ENCODE peak calls at places on chromosomes 7 and 10, in six cellular contexts. P is A549, Q is endothelial cell of umbilical vein, W is K562, V is HepG2, R is GM12878. E is an unnamed sample.

GRCh38 chr7:27188666-27189559 is 3.9 kb upstream of the HOXA11 start:
- DNase-seq in Q (peak), V (no peak), W (no peak), R (no peak), P (no peak), E (peak)

GRCh38 chr7:151176401-151176800 is 8.9 kb upstream of the GBX1 start:
- DNase-seq in Q (no peak), P (no peak), V (no peak), R (no peak), W (no peak), E (no peak)

GRCh38 chr7:135262623-135263320 is 29.1 kb downstream of the STRA8 start:
- DNase-seq in Q (no peak), P (no peak), R (no peak), W (no peak), V (no peak), E (no peak)

GRCh38 chr10:48551796-48552591 is 52.9 kb downstream of the ARHGAP22 start:
- DNase-seq in Q (peak), V (no peak), R (no peak), W (peak), P (peak), E (peak)

GRCh38 chr10:80392250-80392649 is 16.1 kb upstream of the PRXL2A start:
- DNase-seq in R (no peak), V (no peak), Q (no peak), W (no peak), P (no peak), E (no peak)

GRCh38 chr10:68251625-68252275 is 19.8 kb upstream of the ATOH7 start:
- DNase-seq in R (peak), Q (no peak), W (no peak), V (no peak), P (no peak), E (no peak)

GRCh38 chr7:36236073-36236472 is 83.0 kb downstream of the EEPD1 start:
- DNase-seq in W (no peak), P (no peak), V (no peak), R (no peak), Q (no peak), E (no peak)

GRCh38 chr10:86363184-86363832 is 3.3 kb downstream of the GRID1 start:
- DNase-seq in V (no peak), R (no peak), W (peak), P (peak), Q (no peak), E (no peak)

DNA sequence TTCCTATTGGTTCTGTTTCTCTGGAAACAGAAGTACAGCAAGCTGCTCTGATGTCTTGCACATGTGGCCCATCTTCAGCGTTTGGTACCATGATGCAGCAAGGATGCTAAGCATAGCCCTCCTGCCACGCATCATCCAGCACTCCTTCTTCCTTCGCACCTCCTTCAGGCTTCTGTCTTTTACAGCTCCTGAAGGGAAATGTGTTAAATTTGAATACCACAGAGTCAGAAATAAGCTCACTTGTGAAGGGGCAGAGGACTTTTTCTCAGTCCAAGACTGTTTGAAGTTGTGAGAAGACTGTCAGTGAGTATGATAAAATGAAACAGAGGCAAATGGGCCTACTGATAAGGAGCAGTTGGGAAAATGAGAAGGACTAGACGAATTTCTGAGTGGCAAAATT is 20.7 kb downstream of the TSPAN13 start:
- DNase-seq in V (no peak), Q (no peak), R (no peak), P (no peak), W (no peak), E (no peak)
- TF ChIP-seq POLR2A in V (no peak), Q (no peak), R (no peak), P (no peak), W (no peak), E (no peak)

GRCh38 chr10:70714245-70714644 is 41.9 kb downstream of the ADAMTS14 start:
- DNase-seq in W (no peak), P (no peak), V (no peak), R (no peak), Q (no peak), E (no peak)
- TF ChIP-seq MYC in W (no peak), P (no peak), V (no peak), R (no peak), Q (no peak), E (no peak)

GRCh38 chr10:118343549-118343948 is 1.4 kb upstream of the FAM204A start:
- DNase-seq in P (no peak), R (no peak), W (no peak), V (no peak), Q (no peak), E (no peak)

GRCh38 chr10:118340486-118340885 is 1.6 kb downstream of the FAM204A start:
- DNase-seq in R (no peak), Q (peak), W (peak), V (no peak), P (no peak), E (peak)

GRCh38 chr10:118343115-118343514 is 991 bp upstream of the FAM204A start:
- DNase-seq in R (no peak), W (no peak), P (peak), V (no peak), Q (no peak), E (peak)

GRCh38 chr10:118342638-118343020 is 505 bp upstream of the FAM204A start:
- DNase-seq in V (peak), P (no peak), W (no peak), R (no peak), Q (no peak), E (peak)

GRCh38 chr10:118341678-118342637 is at the start of gene FAM204A:
- DNase-seq in W (peak), R (peak), P (peak), V (peak), Q (peak), E (peak)
- TF ChIP-seq POLR2A in W (peak), R (peak), P (peak), V (peak), Q (peak), E (peak)

GRCh38 chr10:51501396-51501795 is 198.0 kb downstream of the CSTF2T start:
- DNase-seq in V (no peak), Q (no peak), P (no peak), W (no peak), R (no peak), E (no peak)
- TF ChIP-seq MYC in V (no peak), Q (no peak), P (no peak), W (no peak), R (no peak), E (no peak)

DNA sequence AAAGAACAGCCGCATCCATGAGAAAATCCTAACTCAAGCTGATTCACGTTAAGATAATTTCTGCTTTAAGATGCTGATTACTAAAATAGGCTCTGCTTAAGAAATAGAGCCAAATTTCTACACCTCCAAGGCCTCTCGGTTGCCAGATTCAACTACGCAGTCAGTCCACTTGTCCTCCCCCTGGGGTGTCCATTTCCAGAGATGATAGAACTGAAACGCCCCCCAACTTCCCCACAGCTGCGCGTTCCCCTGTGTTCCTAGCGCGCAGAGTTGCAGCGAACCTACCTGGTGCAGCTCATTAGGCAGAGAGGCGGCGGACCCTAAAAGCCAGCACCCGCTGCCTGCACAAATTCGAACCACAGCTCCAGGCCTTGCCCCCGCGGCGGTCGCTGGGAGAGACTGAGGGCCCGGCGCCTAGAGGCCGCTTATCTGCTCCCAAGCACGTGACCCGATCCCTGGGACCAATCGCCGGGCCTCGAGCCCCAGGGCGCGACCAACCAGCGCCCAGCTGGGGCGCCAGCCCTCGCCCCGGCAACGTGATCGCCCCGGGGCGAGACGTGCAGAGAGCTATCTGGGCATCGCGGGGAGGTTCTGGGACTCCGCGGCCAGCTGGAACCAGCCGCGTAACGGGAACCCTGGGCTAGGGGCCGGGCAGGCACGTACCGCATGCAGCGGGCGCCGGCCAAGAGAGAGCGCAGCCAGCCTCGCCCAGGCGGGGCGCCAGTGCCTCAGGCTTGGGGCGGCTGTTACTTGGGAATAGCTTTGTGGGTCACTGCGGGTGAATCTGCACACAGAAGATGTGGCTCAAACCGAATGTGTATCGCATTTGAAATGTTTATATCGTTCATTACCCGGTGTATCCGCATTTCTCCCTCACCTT is at the start of gene PPP1R3C:
- DNase-seq in R (no peak), Q (peak), P (peak), V (peak), W (no peak), E (no peak)
- TF ChIP-seq POLR2A in R (no peak), Q (peak), P (peak), V (peak), W (no peak), E (no peak)

GRCh38 chr7:128448751-128449300 is 6.9 kb upstream of the HILPDA start:
- DNase-seq in P (no peak), V (no peak), W (no peak), Q (no peak), R (no peak), E (peak)
- TF ChIP-seq MYC in P (no peak), V (no peak), W (no peak), Q (no peak), R (no peak), E (no peak)

GRCh38 chr10:75234017-75234682 is 1.6 kb downstream of the COMTD1 start:
- DNase-seq in V (peak), R (peak), W (peak), P (peak), Q (peak), E (peak)
- TF ChIP-seq POLR2A in V (no peak), R (peak), W (peak), P (peak), Q (no peak), E (peak)

DNA sequence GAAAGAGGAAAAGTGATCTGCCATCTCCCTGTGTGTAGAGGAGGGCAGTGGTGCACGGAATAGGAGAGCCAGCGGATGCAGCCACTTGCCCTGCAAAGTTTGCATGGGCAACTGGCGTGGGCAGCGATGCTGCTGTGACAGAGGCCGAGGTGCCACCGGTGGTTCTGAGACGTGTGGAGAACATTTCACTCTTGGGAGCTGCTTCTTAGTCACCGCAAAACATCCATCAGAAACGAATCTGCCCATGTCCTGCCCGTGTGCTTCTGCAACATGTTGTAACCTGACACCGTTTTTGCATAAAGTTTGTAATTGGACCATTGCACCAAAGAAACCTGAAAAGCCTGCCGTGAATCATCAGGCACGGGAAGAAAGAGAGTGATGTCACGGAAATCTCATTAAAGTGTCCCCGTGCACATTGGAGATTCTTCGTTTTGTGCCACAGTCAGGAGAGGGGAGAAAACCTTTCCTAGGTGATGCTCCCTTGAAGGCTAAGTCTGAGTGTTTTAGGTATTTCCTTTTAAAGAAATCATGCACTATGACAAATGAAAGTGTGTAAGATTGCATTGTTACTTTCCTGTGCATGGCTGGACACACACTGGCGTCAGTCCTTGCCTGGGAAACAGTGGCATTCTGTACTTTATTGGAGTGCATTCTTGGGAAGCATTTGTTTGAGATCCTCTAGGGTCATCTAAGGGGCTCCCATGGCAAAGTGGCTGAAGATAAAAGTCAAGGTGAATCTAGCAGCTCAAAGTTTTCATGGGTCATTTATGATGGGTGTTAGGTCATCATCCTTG is 302.6 kb downstream of the KLF6 start:
- DNase-seq in Q (peak), R (peak), V (peak), W (peak), P (no peak), E (peak)
- TF ChIP-seq MYC in Q (no peak), R (no peak), V (no peak), W (peak), P (no peak), E (peak)

E was measured in NB4.